ENCODE peak calls at places on chromosomes 12 and 14, in four cellular contexts. Y is Panc1, R is HCT116, A is HepG2. F is an unnamed sample.

GRCh38 chr14:105473033-105473676 is 1.5 kb upstream of the CRIP2 start:
- DNase-seq in Y (no peak), A (no peak), R (no peak), F (no peak)

GRCh38 chr12:3190101-3190500 is 112.9 kb downstream of the TSPAN9 start:
- DNase-seq in R (no peak), A (no peak), Y (no peak), F (no peak)

GRCh38 chr12:88471641-88472040 is 108.6 kb downstream of the KITLG start:
- DNase-seq in Y (no peak), A (no peak), R (peak), F (no peak)

GRCh38 chr12:119772431-119772830 is 104.5 kb downstream of the PRKAB1 start:
- DNase-seq in Y (no peak), A (no peak), R (no peak), F (no peak)

GRCh38 chr12:25829192-25829591 is 129.3 kb upstream of the RASSF8 start:
- DNase-seq in Y (no peak), R (no peak), A (no peak), F (no peak)

GRCh38 chr12:49288412-49288853 is 6.5 kb upstream of the PRPH start:
- DNase-seq in A (peak), R (peak), Y (no peak), F (peak)

GRCh38 chr12:79517363-79517762 is 173.4 kb downstream of the PAWR start:
- DNase-seq in R (no peak), A (no peak), Y (no peak), F (no peak)

GRCh38 chr12:92764820-92765219 is 62.0 kb downstream of the PLEKHG7 start:
- DNase-seq in R (no peak), A (no peak), Y (no peak), F (no peak)

GRCh38 chr14:25371053-25371452 is 321.1 kb upstream of the STXBP6 start:
- DNase-seq in Y (no peak), R (no peak), A (no peak), F (no peak)

GRCh38 chr12:28767836-28768348 is 381.2 kb upstream of the FAR2 start:
- DNase-seq in A (no peak), R (no peak), Y (no peak), F (no peak)

GRCh38 chr14:73741876-73742519 is 27.8 kb upstream of the PNMA1 start:
- DNase-seq in Y (no peak), R (no peak), A (no peak), F (no peak)

GRCh38 chr12:91577586-91578539 is 395.2 kb upstream of the DCN start:
- DNase-seq in A (no peak), Y (no peak), R (peak), F (no peak)

GRCh38 chr12:84756961-84757360 is 155.6 kb downstream of the SLC6A15 start:
- DNase-seq in R (no peak), Y (no peak), A (no peak), F (no peak)

GRCh38 chr12:6229823-6230222 is 29.6 kb downstream of the CD9 start:
- DNase-seq in A (peak), R (no peak), Y (no peak), F (no peak)

DNA sequence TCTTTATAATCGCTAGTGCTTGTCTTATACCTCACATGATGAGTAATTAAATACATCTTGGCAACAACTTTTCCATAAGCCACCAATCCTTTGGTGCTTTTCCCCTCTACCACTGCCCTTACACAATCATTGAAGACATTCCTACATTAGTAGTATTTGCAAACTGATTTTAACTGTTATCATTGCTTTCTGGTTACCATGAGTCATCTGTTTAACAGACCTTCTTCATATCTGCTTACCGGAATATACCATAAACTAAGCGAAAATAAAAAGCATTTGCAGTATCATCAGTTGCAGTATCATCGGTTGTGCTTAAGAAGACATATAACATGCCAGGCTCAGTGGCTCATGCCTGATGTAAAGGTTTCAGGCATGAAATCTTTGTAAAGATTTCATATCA is 54.8 kb upstream of the PLEKHA5 start:
- DNase-seq in R (no peak), Y (no peak), A (no peak), F (no peak)
- TF ChIP-seq SIN3A in R (no peak), Y (no peak), A (no peak), F (no peak)

GRCh38 chr12:62737201-62737600 is 197.7 kb downstream of the PPM1H start:
- DNase-seq in Y (no peak), A (no peak), R (no peak), F (no peak)

GRCh38 chr12:62737615-62738014 is 197.3 kb downstream of the PPM1H start:
- DNase-seq in Y (no peak), A (no peak), R (no peak), F (no peak)

GRCh38 chr12:62739266-62739831 is 195.6 kb downstream of the PPM1H start:
- DNase-seq in A (no peak), Y (no peak), R (no peak), F (no peak)

GRCh38 chr12:62738611-62739010 is 196.3 kb downstream of the PPM1H start:
- DNase-seq in Y (no peak), R (no peak), A (no peak), F (no peak)

DNA sequence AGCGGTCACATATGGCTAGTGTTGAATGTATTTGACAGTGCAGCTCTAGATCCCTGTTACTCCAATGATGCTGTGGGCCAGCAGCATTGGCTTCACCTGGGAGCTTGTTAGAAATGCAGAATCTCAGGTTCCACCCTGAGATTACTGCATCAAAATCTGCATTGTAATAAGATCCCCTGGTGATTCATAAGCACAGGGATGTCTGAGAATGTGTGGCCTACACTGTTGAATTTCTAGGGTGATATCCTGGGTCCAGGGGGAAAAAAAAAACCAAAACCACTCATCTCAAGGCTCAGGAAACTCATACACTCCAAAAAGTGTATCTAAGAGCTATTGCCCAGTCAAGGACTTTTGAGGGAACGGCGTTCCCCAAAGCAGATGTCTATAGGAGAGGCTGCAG is 196.8 kb downstream of the PPM1H start:
- DNase-seq in Y (no peak), R (no peak), A (no peak), F (no peak)
- TF ChIP-seq SIN3A in Y (no peak), R (no peak), A (no peak), F (no peak)

GRCh38 chr12:58174316-58174715 is 232.9 kb downstream of the ATP23 start:
- DNase-seq in A (no peak), Y (no peak), R (no peak), F (no peak)

GRCh38 chr12:58172433-58173073 is 231.2 kb downstream of the ATP23 start:
- DNase-seq in A (no peak), Y (no peak), R (no peak), F (no peak)

GRCh38 chr12:58177366-58177765 is 236.0 kb downstream of the ATP23 start:
- DNase-seq in R (no peak), A (no peak), Y (no peak), F (no peak)

GRCh38 chr12:58171914-58172313 is 230.5 kb downstream of the ATP23 start:
- DNase-seq in Y (no peak), A (no peak), R (no peak), F (no peak)

DNA sequence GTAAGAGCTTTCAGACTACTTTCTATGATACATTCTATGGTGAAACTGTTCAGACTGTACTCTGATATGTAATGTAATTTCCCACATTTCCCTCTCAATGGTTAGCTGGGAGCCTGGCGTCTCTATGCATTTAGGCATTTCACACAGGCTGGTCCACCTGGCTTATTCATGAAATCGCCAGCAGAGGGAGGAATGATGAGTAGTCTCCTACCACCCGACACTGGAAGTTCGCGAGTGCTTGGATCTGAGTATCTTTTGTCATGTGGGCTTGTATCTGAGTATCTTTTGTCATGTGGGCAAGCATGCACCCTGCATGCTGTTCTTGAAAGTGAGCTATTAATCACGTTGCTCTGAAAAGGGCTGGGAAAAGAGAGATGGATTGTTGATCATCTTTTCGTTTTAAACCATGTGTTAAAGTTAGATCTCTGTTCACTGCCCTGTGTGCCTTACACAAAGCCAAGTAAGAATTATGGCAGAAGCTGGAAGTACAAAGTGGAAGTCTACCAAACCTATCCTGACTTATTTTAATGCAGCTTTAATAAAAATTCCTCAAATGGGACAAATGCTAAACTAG is 235.0 kb downstream of the ATP23 start:
- DNase-seq in A (peak), Y (peak), R (peak), F (no peak)
- TF ChIP-seq SIN3A in A (no peak), Y (no peak), R (no peak), F (no peak)

GRCh38 chr14:99729991-99730875 is 46.1 kb downstream of the CYP46A1 start:
- DNase-seq in Y (no peak), A (peak), R (no peak), F (no peak)
- TF ChIP-seq SIN3A in Y (no peak), A (no peak), R (no peak), F (no peak)

GRCh38 chr14:67429651-67430205 is 17.8 kb upstream of the PLEK2 start:
- DNase-seq in R (no peak), A (no peak), Y (no peak), F (no peak)

GRCh38 chr14:67426161-67426560 is 14.2 kb upstream of the PLEK2 start:
- DNase-seq in R (no peak), A (no peak), Y (no peak), F (no peak)

GRCh38 chr14:67425603-67426002 is 13.6 kb upstream of the PLEK2 start:
- DNase-seq in R (no peak), Y (no peak), A (no peak), F (no peak)

GRCh38 chr14:67426983-67427601 is 15.1 kb upstream of the PLEK2 start:
- DNase-seq in A (peak), Y (peak), R (peak), F (no peak)

DNA sequence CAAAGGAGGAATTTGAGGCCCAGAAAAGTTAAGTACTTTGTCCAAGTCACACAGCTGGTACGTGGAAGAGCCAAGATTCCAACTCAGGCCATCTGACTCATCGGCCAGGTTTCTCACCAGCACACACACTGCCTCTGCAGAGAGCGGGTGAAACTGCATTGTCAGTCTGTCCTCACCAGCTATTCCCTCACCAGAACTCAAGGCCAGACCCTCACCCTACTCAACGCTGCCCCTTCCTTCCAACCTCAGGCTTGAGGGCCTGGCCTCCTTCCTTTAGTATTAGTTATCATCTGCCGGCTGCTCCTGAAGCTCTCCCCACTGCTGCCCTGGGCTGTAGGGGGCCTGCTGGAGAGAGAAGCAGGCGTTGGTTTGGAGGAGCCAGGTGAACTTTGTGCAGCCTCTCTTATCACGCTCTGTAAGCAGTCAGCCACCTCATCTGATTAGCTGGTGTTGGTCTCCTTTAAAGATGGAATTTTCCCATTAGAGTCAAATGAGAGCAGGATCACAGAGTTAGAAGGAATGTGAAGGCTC is 16.6 kb upstream of the PLEK2 start:
- DNase-seq in R (no peak), A (peak), Y (no peak), F (no peak)
- TF ChIP-seq SIN3A in R (no peak), A (no peak), Y (no peak), F (no peak)

GRCh38 chr14:36652542-36653201 is 9.0 kb upstream of the PAX9 start:
- DNase-seq in R (no peak), Y (no peak), A (no peak), F (no peak)
- TF ChIP-seq SIN3A in R (no peak), Y (no peak), A (no peak), F (no peak)

GRCh38 chr14:88955470-88955869 is 131.0 kb downstream of the TTC8 start:
- DNase-seq in R (no peak), A (no peak), Y (no peak), F (no peak)
- TF ChIP-seq SIN3A in R (no peak), A (no peak), Y (no peak), F (no peak)

DNA sequence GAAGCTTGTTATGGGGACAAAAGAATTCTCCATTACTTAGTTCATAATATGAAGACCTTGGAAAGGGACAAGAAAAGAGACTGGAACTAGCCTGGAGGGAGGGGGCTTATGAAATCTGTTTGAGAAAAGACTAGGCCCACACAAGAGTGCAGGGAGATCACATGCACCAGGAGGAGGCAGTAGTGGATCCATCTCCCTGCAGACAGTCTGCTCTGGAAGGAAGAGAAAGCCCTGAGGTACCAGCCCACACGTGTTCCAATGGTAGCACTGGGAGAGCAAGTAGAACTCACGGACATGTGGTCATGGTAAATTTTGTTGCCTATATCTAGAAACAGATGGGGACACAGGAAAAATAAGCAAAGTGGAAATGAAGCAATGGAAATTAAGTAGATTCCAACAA is 445.4 kb downstream of the SOX5 start:
- DNase-seq in A (no peak), Y (no peak), R (no peak), F (no peak)
- TF ChIP-seq SIN3A in A (no peak), Y (no peak), R (no peak), F (no peak)

DNA sequence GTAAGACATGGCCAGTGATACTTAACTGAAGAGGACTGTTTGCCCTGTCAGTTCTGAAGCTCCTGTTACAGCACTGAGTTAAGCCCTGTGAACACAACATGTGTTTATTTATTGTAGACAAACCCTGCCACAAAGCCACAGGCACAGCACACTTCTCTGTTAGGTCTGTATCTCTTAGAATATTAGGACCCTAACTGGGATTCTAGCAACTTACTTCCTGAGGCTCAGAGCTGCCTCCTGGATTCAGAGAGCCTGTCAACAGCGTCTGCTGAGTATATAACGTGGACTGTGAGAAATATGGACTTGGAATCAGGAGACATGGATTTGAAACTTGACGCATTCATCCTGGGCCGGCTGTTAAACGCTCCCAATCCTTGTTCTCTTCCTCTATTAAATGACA is 135.0 kb upstream of the HIF1A start:
- DNase-seq in R (no peak), Y (no peak), A (peak), F (no peak)
- TF ChIP-seq SIN3A in R (no peak), Y (no peak), A (no peak), F (no peak)

F was measured in GM12878.